ENCODE peak calls at places on chromosomes 7 and 10, in eight cellular contexts. P is activated effector memory CD4-positive, alpha-beta T cell treated with anti-CD3 and anti-CD28 coated beads, Interleukin-2, amount 50 U/mL, for 16 hours; Z is nucleus accumbens; Y is NCI-H345; J is MCF 10A; K is EH; U is SJSA1; I is cardiac muscle cell. A is an unnamed sample.

GRCh38 chr7:36638140-36638539 is 86.2 kb downstream of the AOAH start:
- DNase-seq in P (no peak), Z (no peak), U (no peak), J (no peak), I (no peak), K (no peak), Y (peak), A (no peak)

GRCh38 chr7:26958834-26959233 is 94.4 kb upstream of the SKAP2 start:
- DNase-seq in Z (no peak), Y (no peak), P (no peak), J (peak), K (peak), I (no peak), U (peak), A (peak)

GRCh38 chr7:41537024-41537423 is 165.9 kb downstream of the INHBA start:
- DNase-seq in Z (no peak), P (no peak), K (no peak), U (no peak), Y (no peak), J (no peak), I (no peak), A (no peak)

GRCh38 chr10:15038416-15038815 is 5.3 kb upstream of the OLAH start:
- DNase-seq in K (no peak), J (no peak), I (no peak), Y (no peak), P (no peak), Z (no peak), U (no peak), A (no peak)

GRCh38 chr10:13001041-13001886 is at the start of gene CCDC3:
- DNase-seq in Z (no peak), Y (peak), I (peak), P (no peak), U (peak), J (no peak), K (no peak), A (peak)

GRCh38 chr7:16644987-16645592 is 464 bp downstream of the ANKMY2 start:
- DNase-seq in U (peak), K (no peak), Y (peak), P (peak), Z (no peak), J (no peak), I (peak), A (no peak)

GRCh38 chr7:119606297-119606696 is 666.7 kb upstream of the KCND2 start:
- DNase-seq in U (no peak), J (no peak), I (no peak), Y (no peak), K (no peak), Z (no peak), P (no peak), A (no peak)

GRCh38 chr10:118753331-118753730 is 1.4 kb downstream of the CACUL1 start:
- DNase-seq in Y (no peak), Z (no peak), U (no peak), K (peak), P (no peak), I (peak), J (no peak), A (no peak)

GRCh38 chr10:1532636-1533035 is 204.7 kb downstream of the ADARB2 start:
- DNase-seq in U (no peak), Z (no peak), I (no peak), P (no peak), K (no peak), Y (no peak), J (no peak), A (no peak)

GRCh38 chr10:132606536-132607316 is 69.1 kb downstream of the INPP5A start:
- DNase-seq in U (no peak), I (peak), Y (no peak), P (peak), Z (no peak), J (no peak), K (no peak), A (no peak)

GRCh38 chr10:118458957-118459641 is 117.0 kb upstream of the FAM204A start:
- DNase-seq in Z (no peak), Y (no peak), J (no peak), U (no peak), K (no peak), I (no peak), P (no peak), A (no peak)

GRCh38 chr7:33044986-33045385 is 17.6 kb downstream of the NT5C3A start:
- DNase-seq in I (no peak), U (no peak), Y (no peak), P (no peak), J (no peak), Z (no peak), K (peak), A (no peak)

GRCh38 chr10:71809628-71810027 is 36.3 kb upstream of the VSIR start:
- DNase-seq in Z (no peak), Y (no peak), I (no peak), U (no peak), K (no peak), J (no peak), P (no peak), A (no peak)

GRCh38 chr10:110363572-110364411 is 59.1 kb upstream of the SMNDC1 start:
- DNase-seq in Y (no peak), I (no peak), P (peak), Z (no peak), U (no peak), J (no peak), K (no peak), A (no peak)

GRCh38 chr10:93471110-93471651 is 11.0 kb downstream of the MYOF start:
- DNase-seq in Y (no peak), U (peak), I (peak), Z (no peak), P (no peak), J (peak), K (peak), A (peak)

GRCh38 chr7:140393756-140394306 is 4.5 kb downstream of the SLC37A3 start:
- DNase-seq in U (no peak), J (no peak), Y (no peak), I (no peak), K (no peak), P (no peak), Z (no peak), A (no peak)

GRCh38 chr10:75956624-75957023 is 525.2 kb downstream of the LRMDA start:
- DNase-seq in U (no peak), Z (no peak), J (peak), P (no peak), K (peak), Y (no peak), I (no peak), A (no peak)

GRCh38 chr10:63929826-63930467 is 408.7 kb downstream of the REEP3 start:
- DNase-seq in Z (no peak), Y (no peak), I (no peak), P (no peak), U (no peak), K (peak), J (peak), A (no peak)

GRCh38 chr7:16978358-16979244 is 96.8 kb upstream of the AGR3 start:
- DNase-seq in J (peak), I (peak), P (no peak), Y (peak), K (peak), Z (no peak), U (peak), A (no peak)

GRCh38 chr7:143040209-143040710 is 11.9 kb upstream of the OR6V1 start:
- DNase-seq in P (no peak), K (peak), Y (no peak), U (no peak), I (no peak), Z (no peak), J (no peak), A (no peak)

A was measured in HTR-8/SVneo.